ENCODE peak calls at places on chromosomes 12 and 14, in seven cellular contexts. One of them, this sample, is unnamed.

GRCh38 chr14:61615743-61616523 is 79.4 kb upstream of the HIF1A start:
- DNase-seq in ELR: no peak
- DNase-seq in Ammon's horn: no peak
- DNase-seq in mesothelial cell of epicardium: no peak
- DNase-seq in A172: no peak
- DNase-seq in GM23248: no peak
- DNase-seq in globus pallidus: no peak
- DNase-seq in this sample: no peak

GRCh38 chr12:70077441-70077840 is 165.8 kb upstream of the CNOT2 start:
- DNase-seq in globus pallidus: no peak
- DNase-seq in Ammon's horn: no peak
- DNase-seq in mesothelial cell of epicardium: no peak
- DNase-seq in ELR: no peak
- DNase-seq in A172: no peak
- DNase-seq in GM23248: no peak
- DNase-seq in this sample: no peak

GRCh38 chr12:13959131-13959734 is 22.2 kb downstream of the GRIN2B start:
- DNase-seq in globus pallidus: peak; percentile 35
- DNase-seq in mesothelial cell of epicardium: no peak
- DNase-seq in Ammon's horn: peak; percentile 75
- DNase-seq in GM23248: no peak
- DNase-seq in ELR: no peak
- DNase-seq in A172: no peak
- DNase-seq in this sample: no peak

GRCh38 chr12:116595672-116596071 is 36.5 kb downstream of the MAP1LC3B2 start:
- DNase-seq in Ammon's horn: no peak
- DNase-seq in ELR: no peak
- DNase-seq in GM23248: no peak
- DNase-seq in mesothelial cell of epicardium: no peak
- DNase-seq in A172: no peak
- DNase-seq in globus pallidus: no peak
- DNase-seq in this sample: no peak

GRCh38 chr14:74038015-74038859 is 19.1 kb downstream of the BBOF1 start:
- DNase-seq in GM23248: peak; percentile 62
- DNase-seq in globus pallidus: peak; percentile 49
- DNase-seq in Ammon's horn: peak; percentile 34
- DNase-seq in A172: peak; percentile 23
- DNase-seq in mesothelial cell of epicardium: no peak
- DNase-seq in ELR: peak; percentile 68
- DNase-seq in this sample: no peak

GRCh38 chr12:132456186-132456943 is 33.6 kb upstream of the FBRSL1 start:
- DNase-seq in A172: no peak
- DNase-seq in globus pallidus: no peak
- DNase-seq in ELR: no peak
- DNase-seq in mesothelial cell of epicardium: no peak
- DNase-seq in GM23248: no peak
- DNase-seq in Ammon's horn: no peak
- DNase-seq in this sample: peak; percentile 54

GRCh38 chr12:2498961-2499500 is 295.7 kb upstream of the FKBP4 start:
- DNase-seq in GM23248: no peak
- DNase-seq in ELR: no peak
- DNase-seq in Ammon's horn: no peak
- DNase-seq in mesothelial cell of epicardium: no peak
- DNase-seq in globus pallidus: no peak
- DNase-seq in A172: no peak
- DNase-seq in this sample: no peak

GRCh38 chr12:29547151-29547561 is 49.7 kb upstream of the OVCH1 start:
- DNase-seq in A172: peak; percentile 21
- DNase-seq in mesothelial cell of epicardium: no peak
- DNase-seq in Ammon's horn: no peak
- DNase-seq in GM23248: peak; percentile 72
- DNase-seq in ELR: no peak
- DNase-seq in globus pallidus: no peak
- DNase-seq in this sample: no peak

GRCh38 chr12:119989619-119990381 is 764 bp downstream of the BICDL1 start:
- DNase-seq in A172: peak; percentile 36
- DNase-seq in mesothelial cell of epicardium: peak; percentile 94
- DNase-seq in globus pallidus: peak; percentile 43
- DNase-seq in GM23248: peak; percentile 89
- DNase-seq in ELR: peak; percentile 71
- DNase-seq in Ammon's horn: peak; percentile 61
- DNase-seq in this sample: peak; percentile 73

GRCh38 chr12:96471368-96472040 is 17.9 kb upstream of the CFAP54 start:
- DNase-seq in mesothelial cell of epicardium: no peak
- DNase-seq in GM23248: peak; percentile 93
- DNase-seq in globus pallidus: no peak
- DNase-seq in A172: peak; percentile 55
- DNase-seq in Ammon's horn: no peak
- DNase-seq in ELR: peak; percentile 73
- DNase-seq in this sample: no peak

GRCh38 chr14:83291716-83292115 is 1758.1 kb upstream of the SEL1L start:
- DNase-seq in GM23248: peak; percentile 9
- DNase-seq in A172: no peak
- DNase-seq in Ammon's horn: no peak
- DNase-seq in globus pallidus: no peak
- DNase-seq in ELR: no peak
- DNase-seq in mesothelial cell of epicardium: no peak
- DNase-seq in this sample: no peak

GRCh38 chr14:61640158-61640833 is 55.0 kb upstream of the HIF1A start:
- DNase-seq in ELR: no peak
- DNase-seq in mesothelial cell of epicardium: no peak
- DNase-seq in A172: no peak
- DNase-seq in globus pallidus: no peak
- DNase-seq in GM23248: no peak
- DNase-seq in Ammon's horn: no peak
- DNase-seq in this sample: no peak

GRCh38 chr12:6905414-6906040 is 905 bp downstream of the LRRC23 start:
- DNase-seq in A172: no peak
- DNase-seq in ELR: no peak
- DNase-seq in GM23248: no peak
- DNase-seq in Ammon's horn: no peak
- DNase-seq in globus pallidus: no peak
- DNase-seq in mesothelial cell of epicardium: no peak
- DNase-seq in this sample: peak; percentile 30

GRCh38 chr12:50132505-50133135 is 20.6 kb downstream of the COX14 start:
- DNase-seq in GM23248: peak; percentile 59
- DNase-seq in mesothelial cell of epicardium: no peak
- DNase-seq in ELR: no peak
- DNase-seq in A172: no peak
- DNase-seq in Ammon's horn: peak; percentile 49
- DNase-seq in globus pallidus: no peak
- DNase-seq in this sample: no peak

GRCh38 chr12:28955491-28955890 is 193.6 kb upstream of the FAR2 start:
- DNase-seq in A172: no peak
- DNase-seq in mesothelial cell of epicardium: no peak
- DNase-seq in Ammon's horn: no peak
- DNase-seq in GM23248: peak; percentile 73
- DNase-seq in globus pallidus: no peak
- DNase-seq in ELR: no peak
- DNase-seq in this sample: no peak